ENCODE peak calls at places on chromosomes 2 and 18, in six cellular contexts. T is A549, C is heart right ventricle, Z is HFFc6, N is AG04449, R is HepG2. W is an unnamed sample.

GRCh38 chr2:46803551-46803885 is 112.1 kb downstream of the MCFD2 start:
- DNase-seq in C (no peak), T (no peak), N (no peak), Z (no peak), R (no peak), W (peak)

GRCh38 chr2:126891681-126892500 is 6.8 kb upstream of the TEX51 start:
- DNase-seq in R (no peak), N (no peak), T (no peak), Z (no peak), C (no peak), W (no peak)

GRCh38 chr2:72117718-72118117 is 29.9 kb downstream of the CYP26B1 start:
- DNase-seq in R (no peak), Z (no peak), T (no peak), N (no peak), C (no peak), W (no peak)

GRCh38 chr2:25481381-25482310 is 139.9 kb upstream of the DNMT3A start:
- DNase-seq in C (no peak), N (peak), T (no peak), R (no peak), Z (peak), W (no peak)

GRCh38 chr2:211982162-211982561 is 556.4 kb downstream of the ERBB4 start:
- DNase-seq in N (no peak), Z (no peak), C (no peak), T (no peak), R (no peak), W (no peak)

GRCh38 chr2:197993830-197994229 is 189.4 kb downstream of the PLCL1 start:
- DNase-seq in N (no peak), Z (peak), R (no peak), T (no peak), C (no peak), W (no peak)

GRCh38 chr18:48785686-48786470 is 164.9 kb downstream of the SMAD7 start:
- DNase-seq in R (no peak), N (no peak), C (no peak), Z (no peak), T (no peak), W (no peak)

GRCh38 chr2:219175928-219176817 is 552 bp downstream of the CNPPD1 start:
- DNase-seq in C (peak), R (no peak), T (peak), Z (peak), N (no peak), W (peak)

GRCh38 chr2:188132385-188132784 is 159.3 kb upstream of the GULP1 start:
- DNase-seq in C (peak), T (no peak), N (no peak), Z (no peak), R (no peak), W (no peak)

GRCh38 chr2:181356526-181356925 is 100.7 kb upstream of the ITGA4 start:
- DNase-seq in Z (no peak), N (no peak), C (no peak), R (no peak), T (no peak), W (no peak)

DNA sequence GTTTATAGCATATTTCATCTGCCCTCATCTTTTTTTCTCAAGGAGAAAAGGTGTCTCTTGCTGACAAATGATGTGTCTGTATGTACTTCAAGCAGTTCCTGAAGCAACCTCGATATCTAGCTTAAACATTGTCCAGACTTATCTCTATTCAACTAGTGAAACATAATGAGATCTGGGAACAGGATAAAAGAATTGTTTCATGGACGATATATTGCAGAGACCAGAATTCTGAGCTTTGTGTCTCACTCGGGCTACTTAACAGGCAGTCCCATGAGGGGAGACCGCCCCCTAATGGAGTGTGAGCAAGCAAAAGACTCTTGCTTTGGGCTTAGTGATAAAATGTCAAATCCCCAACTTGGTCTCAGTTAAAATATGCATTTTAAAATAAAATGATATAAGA is 929.2 kb upstream of the SOX11 start:
- DNase-seq in C (no peak), T (peak), R (no peak), N (no peak), Z (no peak), W (no peak)
- TF ChIP-seq CTCF in C (peak), T (no peak), R (peak), N (no peak), Z (no peak), W (no peak)

GRCh38 chr2:2101924-2102323 is 229.2 kb downstream of the MYT1L start:
- DNase-seq in C (no peak), T (peak), R (no peak), N (no peak), Z (no peak), W (no peak)
- TF ChIP-seq CTCF in C (no peak), T (no peak), R (no peak), N (no peak), Z (peak), W (no peak)

GRCh38 chr18:76754381-76754780 is 68.0 kb upstream of the ZNF236 start:
- DNase-seq in T (no peak), Z (no peak), R (peak), N (no peak), C (no peak), W (no peak)
- TF ChIP-seq CTCF in T (no peak), Z (no peak), R (no peak), N (no peak), C (no peak), W (no peak)

GRCh38 chr2:134778372-134778771 is 59.6 kb upstream of the TMEM163 start:
- DNase-seq in Z (no peak), N (no peak), R (peak), C (no peak), T (peak), W (no peak)
- TF ChIP-seq CTCF in Z (peak), N (no peak), R (peak), C (no peak), T (peak), W (peak)

GRCh38 chr2:60412626-60413025 is 140.8 kb downstream of the BCL11A start:
- DNase-seq in Z (no peak), N (no peak), T (no peak), C (no peak), R (no peak), W (no peak)
- TF ChIP-seq CTCF in Z (no peak), N (no peak), T (no peak), C (no peak), R (no peak), W (no peak)

DNA sequence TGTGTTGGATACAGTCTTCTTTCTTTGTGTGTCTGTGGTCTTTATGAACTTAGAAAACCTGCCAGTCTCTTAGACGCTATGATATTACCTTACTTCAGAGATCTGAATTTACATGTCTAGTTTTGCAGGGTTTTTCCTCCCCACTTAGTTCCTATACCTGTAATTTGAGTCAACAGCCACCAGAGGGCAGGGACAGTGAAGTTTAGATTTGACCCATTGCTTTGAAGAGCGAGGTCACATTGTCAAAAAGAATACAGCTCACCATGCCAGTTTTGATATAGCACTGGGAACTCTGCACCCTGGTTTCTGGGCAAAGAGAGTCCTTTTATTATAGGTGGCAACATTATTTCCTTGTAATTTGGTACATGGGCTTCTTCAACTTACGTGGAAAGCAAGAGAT is 102.3 kb downstream of the MAPK4 start:
- DNase-seq in Z (no peak), T (peak), C (no peak), R (peak), N (no peak), W (peak)
- TF ChIP-seq CTCF in Z (peak), T (peak), C (no peak), R (peak), N (no peak), W (peak)

W was measured in GM10248.